ENCODE peak calls at places on chromosomes 11 and 22, in six cellular contexts. B is cardiac muscle cell, Q is heart left ventricle, P is AG04449, J is left ventricle myocardium inferior, D is kidney epithelial cell. N is an unnamed sample.

GRCh38 chr11:6594142-6594768 is 9.2 kb downstream of the RRP8 start:
- DNase-seq in B (no peak), Q (no peak), P (no peak), J (no peak), D (no peak), N (no peak)

GRCh38 chr22:41831828-41832552 is 915 bp upstream of the SREBF2 start:
- DNase-seq in B (no peak), Q (no peak), P (no peak), J (no peak), D (no peak), N (no peak)

GRCh38 chr22:40818192-40818746 is 877 bp downstream of the SLC25A17 start:
- DNase-seq in B (no peak), Q (no peak), P (no peak), J (no peak), D (no peak), N (no peak)

GRCh38 chr11:63944987-63945386 is 6.2 kb downstream of the NAA40 start:
- DNase-seq in B (peak), Q (peak), P (no peak), J (peak), D (no peak), N (no peak)

GRCh38 chr11:108786281-108786990 is 121.6 kb downstream of the DDX10 start:
- DNase-seq in B (no peak), Q (no peak), P (no peak), J (no peak), D (no peak), N (no peak)

GRCh38 chr22:39617342-39617741 is 46.8 kb downstream of the CACNA1I start:
- DNase-seq in B (no peak), Q (no peak), P (no peak), J (no peak), D (no peak), N (no peak)

GRCh38 chr22:22928666-22929380 is 41.2 kb downstream of the IGLL5 start:
- DNase-seq in B (no peak), Q (peak), P (no peak), J (peak), D (no peak), N (peak)

GRCh38 chr11:47403135-47403534 is 5.3 kb upstream of the SLC39A13 start:
- DNase-seq in B (no peak), Q (no peak), P (no peak), J (no peak), D (no peak), N (no peak)

GRCh38 chr22:27625769-27626674 is 175.5 kb downstream of the MN1 start:
- DNase-seq in B (no peak), Q (no peak), P (no peak), J (no peak), D (no peak), N (no peak)

GRCh38 chr11:69640260-69640994 is 529 bp upstream of the CCND1 start:
- DNase-seq in B (no peak), Q (peak), P (no peak), J (peak), D (no peak), N (no peak)

DNA sequence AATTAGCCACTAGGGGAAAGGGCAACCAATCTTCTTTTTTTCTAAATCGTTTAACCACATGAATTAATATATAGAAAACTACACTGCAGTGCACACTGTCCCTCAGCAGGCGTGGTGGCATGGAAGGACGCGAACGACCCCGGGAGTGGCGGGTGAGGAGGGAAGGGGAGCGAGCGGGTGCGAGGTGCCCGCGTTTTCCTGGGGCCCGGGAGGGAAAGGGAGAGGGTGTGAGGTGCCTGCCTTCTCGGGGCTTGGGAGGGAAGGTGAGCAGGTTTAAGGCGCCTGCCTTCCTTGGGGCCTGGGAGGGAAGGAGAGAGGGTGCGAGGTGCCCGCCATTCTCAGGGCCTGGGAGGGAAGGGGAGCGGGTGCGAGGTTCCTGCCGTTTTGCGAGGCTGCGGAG is 765 bp downstream of the GAB4 start:
- DNase-seq in B (no peak), Q (no peak), P (no peak), J (no peak), D (no peak), N (no peak)
- TF ChIP-seq CTCF in B (no peak), Q (no peak), P (no peak), J (no peak), D (no peak), N (no peak)

DNA sequence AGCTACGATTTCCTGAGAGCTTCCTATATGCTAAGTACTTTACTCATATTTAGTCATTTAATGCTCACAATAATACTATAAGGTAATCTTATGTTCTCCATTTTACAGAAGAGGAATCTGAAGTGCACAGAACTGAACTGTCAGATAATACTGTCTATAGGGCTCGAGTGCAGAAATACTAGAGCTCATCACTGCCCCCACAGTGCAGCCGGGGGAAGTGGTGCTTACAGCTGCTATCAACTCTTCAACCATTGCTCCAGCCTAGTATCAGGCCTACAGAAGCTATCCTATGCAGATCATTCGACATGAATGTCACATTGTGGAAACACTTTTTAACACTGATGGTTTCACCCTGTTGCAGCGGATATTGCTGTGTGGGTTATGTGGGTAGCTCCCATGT is 929.9 kb downstream of the NTM start:
- DNase-seq in B (peak), Q (no peak), P (no peak), J (no peak), D (no peak), N (no peak)
- TF ChIP-seq CTCF in B (peak), Q (peak), P (peak), J (peak), D (peak), N (no peak)

DNA sequence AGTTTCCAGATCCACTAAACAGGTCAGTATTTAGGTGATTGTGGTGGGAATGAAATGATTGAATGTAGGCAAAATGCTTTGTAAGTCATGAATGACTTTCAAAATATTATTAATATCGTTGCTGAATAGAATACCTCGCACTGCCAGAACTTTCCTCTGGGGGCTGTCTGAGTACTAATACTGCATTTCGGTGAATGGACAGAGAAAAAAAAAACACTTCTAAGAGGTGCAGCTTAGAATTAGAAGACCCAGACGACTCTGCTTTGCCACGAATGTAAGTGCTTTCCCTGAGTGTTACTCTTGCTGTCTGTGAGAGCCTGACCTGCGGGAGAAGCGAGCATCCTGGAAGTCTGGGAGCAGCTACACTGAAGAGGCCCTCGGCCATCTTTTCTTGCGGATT is 95.0 kb downstream of the SCN3B start:
- DNase-seq in B (no peak), Q (no peak), P (no peak), J (no peak), D (no peak), N (no peak)
- TF ChIP-seq CTCF in B (peak), Q (peak), P (peak), J (no peak), D (peak), N (peak)

GRCh38 chr11:122788781-122789535 is 49.3 kb upstream of the CRTAM start:
- DNase-seq in B (no peak), Q (no peak), P (no peak), J (no peak), D (no peak), N (no peak)
- TF ChIP-seq CTCF in B (no peak), Q (peak), P (no peak), J (no peak), D (peak), N (no peak)

GRCh38 chr11:134276396-134277175 is 407 bp downstream of the GLB1L3 start:
- DNase-seq in B (no peak), Q (no peak), P (no peak), J (no peak), D (no peak), N (no peak)
- TF ChIP-seq CTCF in B (no peak), Q (no peak), P (no peak), J (no peak), D (no peak), N (no peak)

DNA sequence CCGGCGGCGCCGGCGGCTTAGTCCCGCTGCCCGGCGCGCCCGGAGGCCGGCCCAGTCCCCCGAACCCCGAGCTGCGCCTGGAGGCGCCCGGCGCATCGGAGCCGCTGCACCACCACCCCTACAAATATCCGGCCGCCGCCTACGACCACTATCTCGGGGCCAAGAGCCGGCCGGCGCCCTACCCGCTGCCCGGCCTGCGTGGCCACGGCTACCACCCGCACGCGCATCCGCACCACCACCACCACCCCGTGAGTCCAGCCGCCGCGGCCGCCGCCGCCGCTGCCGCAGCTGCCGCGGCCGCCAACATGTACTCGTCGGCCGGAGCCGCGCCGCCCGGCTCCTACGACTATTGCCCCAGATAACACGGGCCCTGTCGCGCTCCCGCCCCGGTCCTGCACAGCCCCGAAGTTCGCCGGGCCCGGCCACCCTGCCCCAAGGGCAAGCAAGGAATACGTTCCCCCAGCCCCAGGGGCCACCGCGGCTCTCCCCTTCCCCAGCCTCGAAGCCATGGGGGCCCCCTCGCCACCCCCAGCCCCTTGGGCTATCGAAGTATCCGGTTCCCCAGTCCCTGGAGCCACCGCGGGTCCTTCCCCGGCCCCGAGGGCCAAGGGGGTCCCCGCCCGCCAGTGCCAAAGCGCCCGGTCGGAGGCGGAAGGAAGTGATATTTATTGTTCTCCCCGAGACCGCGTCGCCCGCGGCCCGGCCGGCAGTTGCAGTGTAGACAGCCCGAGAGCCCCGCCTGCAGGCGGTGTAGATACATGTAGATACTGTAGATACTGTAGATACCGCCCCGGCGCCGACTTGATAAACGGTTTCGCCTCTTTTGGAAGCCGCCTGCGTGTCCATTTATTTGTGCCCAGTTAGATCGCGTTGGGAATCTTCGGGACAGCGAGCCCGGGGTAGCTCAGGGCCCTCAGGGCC is 6.2 kb downstream of the TBX1 start:
- DNase-seq in B (peak), Q (peak), P (no peak), J (peak), D (no peak), N (no peak)
- TF ChIP-seq CTCF in B (peak), Q (peak), P (no peak), J (peak), D (peak), N (no peak)

N was measured in CD14-positive monocyte.